ENCODE peak calls at places on chromosomes 12 and 14, in six cellular contexts. Z is uterus; T is heart right ventricle; J is Peyer's patch; K is CD8-positive, alpha-beta T cell; H is adrenal gland. M is an unnamed sample.

GRCh38 chr14:65251213-65251612 is 148.9 kb upstream of the MAX start:
- DNase-seq in H (no peak), K (no peak), T (no peak), Z (no peak), J (no peak), M (no peak)

GRCh38 chr12:89733579-89734201 is 25.1 kb upstream of the ATP2B1 start:
- DNase-seq in T (no peak), J (no peak), Z (no peak), H (no peak), K (no peak), M (no peak)

GRCh38 chr14:102633906-102634595 is 41.6 kb downstream of the RCOR1 start:
- DNase-seq in H (no peak), Z (no peak), J (no peak), T (no peak), K (no peak), M (no peak)

GRCh38 chr14:34023824-34024767 is 73.2 kb upstream of the EGLN3 start:
- DNase-seq in T (no peak), H (no peak), J (no peak), K (no peak), Z (no peak), M (peak; percentile 40)

GRCh38 chr14:102187583-102188001 is 47.9 kb downstream of the WDR20 start:
- DNase-seq in Z (no peak), K (no peak), J (no peak), T (no peak), H (peak; percentile 55), M (no peak)

GRCh38 chr14:54979039-54979438 is 47.9 kb downstream of the WDHD1 start:
- DNase-seq in Z (no peak), K (no peak), J (no peak), T (no peak), H (no peak), M (no peak)

GRCh38 chr12:113222730-113223531 is 1.7 kb downstream of the TPCN1 start:
- DNase-seq in T (peak; percentile 57), H (peak; percentile 74), Z (peak; percentile 54), K (no peak), J (peak; percentile 74), M (peak; percentile 75)

GRCh38 chr12:6921996-6922935 is 5.5 kb upstream of the ATN1 start:
- DNase-seq in J (no peak), T (no peak), K (no peak), Z (no peak), H (no peak), M (no peak)

GRCh38 chr12:49295087-49296001 is at the start of gene PRPH:
- DNase-seq in Z (no peak), T (peak; percentile 31), K (no peak), J (peak; percentile 53), H (no peak), M (no peak)

GRCh38 chr14:55599250-55599879 is 19.4 kb downstream of the KTN1 start:
- DNase-seq in J (peak; percentile 80), K (no peak), H (peak; percentile 51), T (peak; percentile 54), Z (no peak), M (peak; percentile 79)

GRCh38 chr14:28651148-28651547 is 115.4 kb upstream of the FOXG1 start:
- DNase-seq in Z (no peak), K (no peak), T (no peak), J (no peak), H (no peak), M (no peak)

GRCh38 chr12:54390668-54391551 is 6.4 kb upstream of the ZNF385A start:
- DNase-seq in Z (no peak), K (peak; percentile 31), H (no peak), J (peak; percentile 66), T (peak; percentile 41), M (peak; percentile 56)

GRCh38 chr12:120199595-120200306 is 1.2 kb downstream of the RPLP0 start:
- DNase-seq in K (no peak), J (no peak), T (no peak), Z (peak; percentile 56), H (no peak), M (no peak)

DNA sequence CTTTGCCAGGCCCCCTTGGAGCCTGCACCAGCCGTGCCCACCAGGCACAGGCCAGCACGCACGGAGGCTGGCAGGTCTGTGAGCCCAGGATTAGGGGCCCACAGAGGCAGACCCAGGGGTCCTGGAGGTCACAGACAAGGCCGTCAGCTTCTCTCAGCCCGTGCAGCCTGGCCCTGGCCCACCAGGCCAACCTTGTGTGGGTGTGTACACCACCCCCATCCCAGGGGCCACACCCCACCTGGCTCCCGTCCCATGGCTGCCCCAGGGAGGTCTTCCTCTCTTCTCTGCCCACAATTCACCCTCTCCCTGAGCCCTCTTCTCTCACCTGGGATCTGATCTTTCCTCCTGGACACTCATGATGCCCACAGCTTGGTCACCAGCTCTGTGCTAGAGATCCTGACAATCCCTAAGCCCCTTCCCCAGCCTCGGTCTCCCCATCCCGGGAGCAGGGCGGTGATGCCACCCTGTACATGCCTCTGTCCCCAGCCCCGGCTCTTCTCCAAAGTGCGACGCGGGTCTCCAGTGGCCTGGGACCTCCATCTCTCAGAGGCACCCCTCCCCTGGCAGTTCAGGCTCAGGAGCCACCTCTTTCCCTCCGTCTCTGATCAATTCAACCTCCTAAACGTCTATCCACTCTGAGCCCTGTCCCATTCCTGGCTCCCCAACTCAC is 31.1 kb upstream of the GPR132 start:
- DNase-seq in J (no peak), Z (no peak), H (no peak), T (no peak), K (no peak), M (peak; percentile 30)
- H3K4me1 ChIP-seq in J (peaks cover 14% of the 10 kb centered on the region), Z (peaks cover 23% of the 10 kb centered on the region), H (peaks cover 18% of the 10 kb centered on the region), T (peaks cover 20% of the 10 kb centered on the region), K (peaks cover 17% of the 10 kb centered on the region), M (peaks cover 20% of the 10 kb centered on the region)

GRCh38 chr12:1497161-1497560 is 97.2 kb downstream of the FBXL14 start:
- DNase-seq in K (no peak), J (no peak), H (no peak), Z (no peak), T (no peak), M (no peak)

GRCh38 chr12:1493781-1494180 is 100.6 kb downstream of the FBXL14 start:
- DNase-seq in J (no peak), T (no peak), Z (no peak), K (no peak), H (peak; percentile 15), M (no peak)

GRCh38 chr12:1498199-1498740 is 96.1 kb downstream of the FBXL14 start:
- DNase-seq in T (no peak), J (no peak), H (no peak), K (no peak), Z (no peak), M (no peak)

GRCh38 chr12:1494856-1495255 is 99.5 kb downstream of the FBXL14 start:
- DNase-seq in K (no peak), J (no peak), H (no peak), T (no peak), Z (no peak), M (no peak)

DNA sequence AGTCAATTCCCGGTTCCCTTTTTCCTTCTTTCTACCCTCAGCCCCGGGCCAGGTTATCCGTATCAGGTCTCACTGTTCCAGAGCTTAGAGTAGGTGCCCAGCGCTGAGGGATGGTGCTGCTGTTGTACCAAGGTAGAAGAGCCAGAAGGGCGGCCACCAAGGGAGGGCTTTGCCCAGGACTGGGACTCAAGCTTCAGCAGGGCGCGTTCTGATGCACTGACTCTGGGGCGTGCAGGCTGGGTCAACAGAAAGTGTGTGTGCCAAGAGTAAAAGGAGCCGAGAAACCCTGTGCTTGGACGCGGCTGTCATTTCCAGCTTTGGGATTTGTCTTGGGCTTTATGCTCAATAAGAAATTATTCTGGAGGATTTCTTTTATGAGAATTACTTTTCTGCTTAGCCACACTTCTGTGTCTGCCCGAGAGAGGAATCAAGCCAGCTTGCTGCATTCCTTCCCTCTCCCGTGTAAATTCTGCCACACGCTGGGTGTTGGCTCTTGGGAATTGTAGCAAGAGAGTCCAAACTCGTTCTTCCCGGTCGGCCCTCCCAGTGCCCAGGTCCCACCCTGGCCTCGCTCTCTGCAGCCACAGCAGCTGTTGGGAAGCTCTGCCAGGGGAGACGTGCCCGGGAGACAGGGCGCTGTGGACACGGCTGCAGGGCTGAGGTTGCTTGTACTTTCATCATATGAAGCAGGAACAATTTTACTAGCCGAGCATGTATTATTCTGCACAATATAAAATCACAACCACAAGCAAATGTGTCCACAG is 98.0 kb downstream of the FBXL14 start:
- DNase-seq in Z (no peak), T (no peak), J (no peak), H (peak; percentile 27), K (no peak), M (peak; percentile 78)
- TF ChIP-seq CTCF in Z (no peak), T (no peak), J (no peak), H (no peak), K (no peak), M (no peak)

DNA sequence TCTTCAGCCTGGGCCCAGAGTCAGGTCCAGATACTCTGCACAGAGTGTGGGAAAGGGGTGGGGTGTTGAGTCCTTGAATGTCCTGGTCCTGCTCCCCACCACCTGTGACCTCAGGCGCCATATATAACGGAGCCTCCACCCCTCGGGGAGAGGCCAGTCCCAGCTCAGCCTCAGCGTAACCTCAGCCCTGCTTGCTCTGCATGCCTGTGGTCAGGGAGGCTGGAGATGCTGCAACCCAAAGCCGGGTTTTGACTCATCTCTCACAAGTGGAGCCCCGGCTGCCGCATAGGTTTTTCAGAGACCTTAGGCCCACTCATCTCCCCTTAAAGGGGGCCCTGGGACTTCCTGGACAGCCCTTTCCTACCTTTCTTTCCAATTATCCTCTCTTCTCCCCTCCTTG is 1.3 kb downstream of the ITGB7 start:
- DNase-seq in T (no peak), H (no peak), Z (no peak), J (peak; percentile 53), K (no peak), M (no peak)
- H3K4me3 ChIP-seq in T (no peak overlapping the region), H (no peak overlapping the region), Z (no peak overlapping the region), J (peak overlapping the region; percentile 22), K (peak overlapping the region; percentile 71), M (no peak overlapping the region)

GRCh38 chr14:56810341-56810740 is at the start of gene OTX2:
- DNase-seq in T (no peak), H (no peak), Z (no peak), J (no peak), K (no peak), M (no peak)

GRCh38 chr14:56809262-56810215 is 740 bp downstream of the OTX2 start:
- DNase-seq in H (no peak), J (no peak), T (no peak), K (no peak), Z (no peak), M (no peak)

GRCh38 chr14:56805992-56806737 is 4.1 kb downstream of the OTX2 start:
- DNase-seq in J (no peak), Z (no peak), H (no peak), K (no peak), T (no peak), M (no peak)

GRCh38 chr14:56807586-56808168 is 2.6 kb downstream of the OTX2 start:
- DNase-seq in H (no peak), J (no peak), T (no peak), Z (no peak), K (no peak), M (no peak)

DNA sequence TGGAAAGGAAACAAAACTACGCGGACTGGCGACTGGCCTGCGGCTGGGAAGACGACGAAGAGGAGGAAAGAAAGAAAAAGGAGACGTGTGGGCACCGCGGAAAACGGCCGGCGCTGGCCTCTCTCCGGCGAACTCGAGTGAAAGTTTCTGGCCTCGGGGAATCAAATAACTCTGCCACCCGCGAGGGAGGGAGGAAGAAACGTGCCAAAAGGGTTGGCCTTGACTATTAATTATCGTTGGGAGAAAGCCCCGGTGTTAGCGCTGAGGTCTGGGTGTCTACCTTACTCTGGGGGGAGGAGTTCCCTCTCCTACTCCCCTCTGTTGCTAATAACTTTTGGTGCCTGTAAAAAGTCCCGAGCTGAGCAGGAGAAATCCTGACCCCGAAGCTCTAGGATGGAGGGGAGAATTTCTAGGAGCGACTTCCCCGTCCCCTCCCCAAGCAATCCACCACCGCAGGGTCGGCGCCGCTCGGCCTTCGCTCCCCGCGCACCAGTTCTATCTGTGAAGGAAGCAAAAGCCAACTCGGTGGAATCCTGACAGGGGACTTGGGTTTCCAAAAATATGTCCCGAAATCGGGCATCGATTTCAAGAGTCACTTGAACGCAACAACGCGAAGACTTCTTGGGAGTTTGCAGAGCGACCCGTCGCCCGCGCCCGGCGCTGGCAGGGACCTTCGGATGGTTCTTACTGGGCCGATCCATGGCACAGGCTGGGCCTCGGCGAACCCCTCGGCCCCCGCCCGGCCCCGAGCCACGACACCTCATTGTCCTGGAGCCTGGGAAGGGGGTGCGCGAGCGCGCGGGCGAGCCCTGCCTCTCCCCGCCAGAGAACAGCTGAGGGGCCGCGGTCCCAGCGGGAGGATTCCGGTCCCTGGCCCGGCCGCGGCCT is 1.7 kb downstream of the OTX2 start:
- DNase-seq in Z (no peak), J (peak; percentile 45), H (no peak), K (no peak), T (no peak), M (no peak)
- H3K4me1 ChIP-seq in Z (peaks cover 9% of the 10 kb centered on the region), J (no peaks in the 10 kb centered on the region), H (no peaks in the 10 kb centered on the region), K (peaks cover 10% of the 10 kb centered on the region), T (peaks cover 5% of the 10 kb centered on the region), M (no peaks in the 10 kb centered on the region)